ENCODE peak calls at places on chromosomes 2 and 18, in eight cellular contexts. K is endodermal cell, Q is osteoblast, X is MM.1S, P is colonic mucosa, M is left lung, W is heart left ventricle, G is upper lobe of left lung. T is an unnamed sample. For H3K27me3, the result is how much of the 10 kb centered on the place peaks cover.

GRCh38 chr2:112831956-112832567 is 4.5 kb downstream of the IL1B start:
- DNase-seq in G (no peak), K (peak), P (no peak), Q (no peak), X (no peak), W (no peak), M (no peak), T (no peak)

GRCh38 chr2:42044939-42045338 is 2.9 kb upstream of the PKDCC start:
- DNase-seq in Q (peak), P (no peak), X (no peak), W (no peak), M (no peak), G (no peak), K (no peak), T (no peak)

GRCh38 chr2:237257471-237257951 is 156.5 kb downstream of the COL6A3 start:
- DNase-seq in G (no peak), W (peak), M (no peak), Q (no peak), P (no peak), X (no peak), K (no peak), T (no peak)

GRCh38 chr2:237650455-237650850 is 23.1 kb downstream of the LRRFIP1 start:
- DNase-seq in G (no peak), K (no peak), W (peak), X (no peak), M (peak), P (no peak), Q (no peak), T (no peak)

GRCh38 chr2:101125799-101126198 is 25.4 kb downstream of the TBC1D8 start:
- DNase-seq in M (no peak), W (no peak), P (no peak), Q (no peak), K (no peak), G (no peak), X (no peak), T (peak)

GRCh38 chr2:101111917-101112771 is 39.0 kb downstream of the TBC1D8 start:
- DNase-seq in P (no peak), W (peak), Q (no peak), K (no peak), G (no peak), M (no peak), X (no peak), T (no peak)

GRCh38 chr18:76981388-76981968 is 151.1 kb downstream of the MBP start:
- DNase-seq in K (peak), G (no peak), Q (no peak), M (no peak), W (no peak), P (peak), X (no peak), T (no peak)

GRCh38 chr18:44079602-44080001 is 601.1 kb upstream of the SETBP1 start:
- DNase-seq in K (no peak), G (no peak), M (no peak), X (no peak), P (no peak), W (no peak), Q (no peak), T (peak)

GRCh38 chr2:208657468-208657867 is 250.9 kb downstream of the PTH2R start:
- DNase-seq in P (no peak), Q (no peak), M (no peak), W (no peak), K (no peak), X (no peak), G (no peak), T (peak)

GRCh38 chr2:65434592-65435241 is 2.3 kb upstream of the SPRED2 start:
- DNase-seq in K (peak), W (no peak), M (no peak), G (no peak), Q (no peak), P (no peak), X (no peak), T (no peak)
- H3K4me3 ChIP-seq in K (peak), W (peak), M (peak), G (no peak), Q (no peak), P (no peak), X (no peak), T (no peak)

GRCh38 chr2:134657650-134658250 is 61.0 kb downstream of the TMEM163 start:
- DNase-seq in Q (no peak), X (no peak), K (peak), M (no peak), W (no peak), G (no peak), P (no peak), T (peak)
- TF ChIP-seq CTCF in Q (peak), X (peak), K (peak), M (peak), W (peak), G (no peak), P (peak), T (peak)

GRCh38 chr2:74501335-74502071 is 2.1 kb upstream of the LBX2 start:
- DNase-seq in P (no peak), G (peak), K (peak), X (no peak), M (no peak), Q (peak), W (no peak), T (no peak)
- H3K27me3 ChIP-seq in P (under half), G (under half), K (half or more), X (under half), M (half or more), Q (under half), W (under half), T (under half)

GRCh38 chr2:226794751-226795171 is 4.9 kb downstream of the IRS1 start:
- DNase-seq in G (no peak), X (no peak), M (no peak), K (peak), W (peak), Q (peak), P (peak), T (peak)
- H3K4me3 ChIP-seq in G (peak), X (peak), M (peak), K (peak), W (peak), Q (peak), P (peak), T (peak)

DNA sequence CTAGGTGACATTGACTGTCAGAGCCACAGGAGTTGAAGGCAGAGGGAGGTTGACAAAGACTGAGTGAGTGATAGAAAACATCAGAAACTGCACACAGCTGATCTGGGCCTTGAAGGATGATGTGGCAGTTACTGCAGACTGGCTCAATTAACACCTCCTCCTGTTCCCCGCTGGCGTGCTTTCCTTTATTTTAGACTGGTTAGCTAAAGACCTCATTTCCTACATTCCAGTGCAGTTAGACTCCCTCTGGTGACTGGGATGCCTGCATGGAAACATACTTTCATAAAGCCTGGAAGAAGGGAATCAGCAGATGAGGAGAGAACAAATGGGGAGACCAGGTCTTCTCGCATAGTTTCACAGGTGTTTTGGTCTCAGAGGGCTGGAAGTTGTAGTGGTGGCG is 7.1 kb downstream of the TPGS2 start:
- DNase-seq in Q (no peak), M (no peak), W (no peak), G (no peak), P (no peak), K (peak), X (no peak), T (no peak)
- TF ChIP-seq CTCF in Q (no peak), M (no peak), W (no peak), G (no peak), P (no peak), K (no peak), X (no peak), T (no peak)

DNA sequence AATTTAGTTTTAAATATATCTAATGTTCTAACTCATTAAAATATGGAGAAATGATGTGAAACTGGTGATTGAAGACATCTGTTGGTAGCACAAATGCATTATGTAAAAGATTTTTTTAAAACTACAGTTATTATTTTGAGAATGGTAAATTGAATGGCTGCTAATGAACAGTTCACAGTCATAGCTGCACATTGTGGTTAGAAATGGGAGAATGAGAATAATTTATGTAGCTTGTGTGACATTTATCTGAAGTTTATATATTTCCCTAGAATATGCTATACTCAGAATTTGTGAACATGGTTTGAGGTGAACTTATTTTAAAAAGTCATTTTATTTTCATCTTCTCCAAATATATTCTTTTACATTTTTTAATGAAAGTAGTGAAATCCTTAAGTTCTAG is 203.5 kb downstream of the DPP4 start:
- DNase-seq in Q (no peak), X (no peak), K (no peak), G (no peak), P (no peak), W (no peak), M (no peak), T (no peak)
- H3K27me3 ChIP-seq in Q (under half), X (under half), K (under half), G (under half), P (under half), W (under half), M (under half), T (under half)

GRCh38 chr18:50880108-50880465 is 1.2 kb downstream of the ME2 start:
- DNase-seq in G (no peak), X (no peak), K (no peak), P (no peak), M (no peak), W (no peak), Q (no peak), T (no peak)
- H3K4me3 ChIP-seq in G (peak), X (peak), K (peak), P (peak), M (peak), W (peak), Q (peak), T (peak)

T was measured in bronchial epithelial cell.